ENCODE peak calls at places on chromosomes 13 and 19, in six cellular contexts. J is HEK293T, R is coronary artery, O is H54, L is cerebellum, P is HCT116. V is an unnamed sample.

GRCh38 chr13:112447761-112448603 is 71.8 kb downstream of the SPACA7 start:
- DNase-seq in J (no peak), R (peak; percentile 47), O (no peak), L (no peak), P (no peak), V (no peak)

GRCh38 chr13:104034891-104035290 is 968.7 kb upstream of the SLC10A2 start:
- DNase-seq in J (no peak), R (no peak), O (no peak), L (no peak), P (no peak), V (no peak)

GRCh38 chr19:33399081-33399744 is 25.7 kb downstream of the CEBPG start:
- DNase-seq in J (no peak), R (no peak), O (no peak), L (no peak), P (no peak), V (no peak)

GRCh38 chr19:39906283-39906682 is 28.2 kb downstream of the FCGBP start:
- DNase-seq in J (no peak), R (no peak), O (no peak), L (no peak), P (no peak), V (no peak)

GRCh38 chr19:45156231-45156630 is 4.6 kb downstream of the NKPD1 start:
- DNase-seq in J (no peak), R (no peak), O (no peak), L (no peak), P (no peak), V (no peak)

GRCh38 chr19:728011-728410 is 19.3 kb downstream of the PALM start:
- DNase-seq in J (no peak), R (no peak), O (no peak), L (no peak), P (no peak), V (no peak)

GRCh38 chr13:31032574-31033095 is 100.2 kb downstream of the TEX26 start:
- DNase-seq in J (no peak), R (no peak), O (no peak), L (no peak), P (no peak), V (no peak)

GRCh38 chr13:100566543-100566942 is 22.0 kb downstream of the GGACT start:
- DNase-seq in J (no peak), R (no peak), O (no peak), L (no peak), P (no peak), V (no peak)

GRCh38 chr13:51047434-51048165 is 63.5 kb downstream of the C13orf42 start:
- DNase-seq in J (no peak), R (no peak), O (no peak), L (peak; percentile 69), P (no peak), V (peak; percentile 85)

GRCh38 chr19:47741544-47742125 is 3.7 kb upstream of the NOP53 start:
- DNase-seq in J (no peak), R (no peak), O (no peak), L (no peak), P (no peak), V (no peak)

GRCh38 chr13:29522044-29522685 is 73.3 kb downstream of the SLC7A1 start:
- DNase-seq in J (no peak), R (no peak), O (peak; percentile 78), L (no peak), P (no peak), V (no peak)

GRCh38 chr19:53365899-53366493 is 491 bp downstream of the ZNF525 start:
- DNase-seq in J (no peak), R (no peak), O (no peak), L (no peak), P (no peak), V (no peak)

GRCh38 chr19:29337029-29337428 is 124.1 kb upstream of the UQCRFS1 start:
- DNase-seq in J (peak; percentile 0), R (no peak), O (no peak), L (no peak), P (no peak), V (no peak)

GRCh38 chr19:1401138-1401888 is at the start of gene GAMT:
- DNase-seq in J (peak; percentile 72), R (no peak), O (no peak), L (peak; percentile 77), P (no peak), V (no peak)

GRCh38 chr19:27971071-27971470 is 1241.9 kb downstream of the UQCRFS1 start:
- DNase-seq in J (no peak), R (no peak), O (no peak), L (no peak), P (no peak), V (peak; percentile 42)

GRCh38 chr19:50639121-50640112 is at the start of gene SYT3:
- DNase-seq in J (peak; percentile 82), R (no peak), O (peak; percentile 93), L (peak; percentile 94), P (no peak), V (peak; percentile 92)

GRCh38 chr13:46622918-46623256 is 69.9 kb downstream of the LRCH1 start:
- DNase-seq in J (no peak), R (no peak), O (no peak), L (peak; percentile 84), P (no peak), V (peak; percentile 95)

GRCh38 chr13:112887557-112887991 is 81.4 kb upstream of the MCF2L start:
- DNase-seq in J (no peak), R (no peak), O (no peak), L (no peak), P (no peak), V (no peak)

GRCh38 chr13:99065250-99066015 is 87.6 kb upstream of the DOCK9 start:
- DNase-seq in J (no peak), R (no peak), O (no peak), L (no peak), P (no peak), V (no peak)

GRCh38 chr13:48236528-48237353 is 3.7 kb downstream of the ITM2B start:
- DNase-seq in J (no peak), R (no peak), O (no peak), L (no peak), P (no peak), V (peak; percentile 65)

GRCh38 chr19:42301646-42302204 is at the start of gene PRR19:
- DNase-seq in J (no peak), R (no peak), O (no peak), L (no peak), P (no peak), V (peak; percentile 62)

GRCh38 chr19:6232567-6232966 is 47.2 kb downstream of the MLLT1 start:
- DNase-seq in J (no peak), R (no peak), O (peak; percentile 70), L (no peak), P (no peak), V (no peak)

GRCh38 chr19:32373614-32374295 is 28.3 kb downstream of the ZNF507 start:
- DNase-seq in J (peak; percentile 15), R (peak; percentile 79), O (peak; percentile 47), L (no peak), P (peak; percentile 94), V (no peak)

V was measured in G401.